ENCODE peak calls at places on chromosomes 5 and 9, in eight cellular contexts. D is endodermal cell, T is neural progenitor cell, W is Panc1, J is PC-9, X is sigmoid colon, H is tibial nerve, F is H9. N is an unnamed sample.
A peak's percentile ranks its signal among the peaks of the same experiment; 100 is the strongest.

GRCh38 chr5:145531038-145531734 is 304.0 kb downstream of the PRELID2 start:
- DNase-seq in T (no peak), W (no peak), D (no peak), X (no peak), H (no peak), J (peak; percentile 88), F (no peak), N (no peak)

GRCh38 chr5:132215329-132215728 is 12.3 kb downstream of the P4HA2 start:
- DNase-seq in T (no peak), W (no peak), D (no peak), X (peak; percentile 99), H (peak; percentile 86), J (peak; percentile 85), F (no peak), N (peak; percentile 88)

GRCh38 chr5:134252671-134253070 is 26.8 kb upstream of the PPP2CA start:
- DNase-seq in F (no peak), D (no peak), X (no peak), W (peak; percentile 83), J (peak; percentile 38), T (no peak), H (no peak), N (no peak)

GRCh38 chr5:40405985-40406384 is 273.7 kb upstream of the PTGER4 start:
- DNase-seq in X (no peak), T (no peak), J (no peak), D (no peak), W (no peak), H (no peak), F (no peak), N (no peak)

GRCh38 chr9:26809795-26810194 is 82.8 kb downstream of the CAAP1 start:
- DNase-seq in D (no peak), W (no peak), H (no peak), J (no peak), F (no peak), T (no peak), X (no peak), N (no peak)

GRCh38 chr5:135177591-135177990 is 143.6 kb upstream of the PITX1 start:
- DNase-seq in J (no peak), W (no peak), X (no peak), T (no peak), F (no peak), H (no peak), D (no peak), N (no peak)

GRCh38 chr9:69174645-69175487 is 789 bp downstream of the TJP2 start:
- DNase-seq in F (peak; percentile 55), H (peak; percentile 57), J (peak; percentile 65), X (peak; percentile 68), W (no peak), T (peak; percentile 54), D (peak; percentile 75), N (peak; percentile 41)

GRCh38 chr9:88818495-88819201 is 172.6 kb upstream of the S1PR3 start:
- DNase-seq in X (no peak), D (peak; percentile 78), T (peak; percentile 24), W (no peak), H (no peak), F (peak; percentile 46), J (peak; percentile 43), N (no peak)

GRCh38 chr9:104783588-104783987 is 19.7 kb downstream of the NIPSNAP3B start:
- DNase-seq in J (no peak), D (no peak), X (no peak), T (no peak), H (no peak), W (no peak), F (no peak), N (no peak)

GRCh38 chr9:79573697-79573976 is 1.9 kb downstream of the TLE4 start:
- DNase-seq in T (no peak), X (no peak), W (no peak), D (no peak), J (no peak), H (no peak), F (no peak), N (no peak)

GRCh38 chr5:93584531-93585053 is 1.6 kb downstream of the NR2F1 start:
- DNase-seq in J (no peak), D (peak; percentile 78), H (no peak), W (no peak), F (no peak), T (peak; percentile 72), X (no peak), N (no peak)

GRCh38 chr5:157947156-157947555 is 88.2 kb upstream of the CLINT1 start:
- DNase-seq in J (no peak), F (no peak), H (no peak), D (peak; percentile 59), T (no peak), W (no peak), X (no peak), N (no peak)

GRCh38 chr5:139808481-139809330 is 13.1 kb downstream of the PSD2 start:
- DNase-seq in J (peak; percentile 48), W (no peak), D (peak; percentile 95), F (peak; percentile 82), T (peak; percentile 77), H (no peak), X (no peak), N (no peak)

GRCh38 chr5:82406200-82406773 is 128.1 kb upstream of the RPS23 start:
- DNase-seq in X (no peak), T (no peak), H (no peak), F (no peak), W (no peak), D (no peak), J (peak; percentile 53), N (no peak)

GRCh38 chr5:132526290-132526973 is 16.9 kb downstream of the IL5 start:
- DNase-seq in J (peak; percentile 63), W (peak; percentile 63), T (peak; percentile 72), X (no peak), D (peak; percentile 82), H (peak; percentile 75), F (peak; percentile 72), N (peak; percentile 17)

GRCh38 chr5:15966066-15966640 is 213.4 kb downstream of the MARCHF11 start:
- DNase-seq in H (no peak), W (no peak), T (no peak), F (no peak), D (no peak), X (no peak), J (no peak), N (no peak)

GRCh38 chr5:41412496-41412895 is 97.9 kb downstream of the PLCXD3 start:
- DNase-seq in D (no peak), J (no peak), T (no peak), H (no peak), X (no peak), F (no peak), W (no peak), N (no peak)

GRCh38 chr5:41408676-41409443 is 101.5 kb downstream of the PLCXD3 start:
- DNase-seq in T (no peak), X (no peak), W (no peak), H (no peak), J (no peak), D (peak; percentile 52), F (no peak), N (no peak)

GRCh38 chr5:41410307-41410706 is 100.1 kb downstream of the PLCXD3 start:
- DNase-seq in X (no peak), H (no peak), F (no peak), J (no peak), D (no peak), W (no peak), T (no peak), N (no peak)

GRCh38 chr5:41413067-41413466 is 97.3 kb downstream of the PLCXD3 start:
- DNase-seq in H (no peak), T (no peak), X (no peak), J (no peak), W (no peak), D (no peak), F (no peak), N (no peak)

GRCh38 chr5:41410737-41411136 is 99.7 kb downstream of the PLCXD3 start:
- DNase-seq in X (no peak), T (peak; percentile 8), F (peak; percentile 42), W (no peak), H (no peak), J (no peak), D (peak; percentile 82), N (no peak)
- H3K27ac ChIP-seq in X (no peak overlapping the region), T (no peak overlapping the region), F (no peak overlapping the region), W (no peak overlapping the region), H (no peak overlapping the region), J (no peak overlapping the region), D (no peak overlapping the region), N (no peak overlapping the region)

GRCh38 chr9:84929068-84929467 is 259.5 kb downstream of the NTRK2 start:
- DNase-seq in H (no peak), F (no peak), X (no peak), D (no peak), T (no peak), J (no peak), W (no peak), N (no peak)

GRCh38 chr9:84935528-84936117 is 266.1 kb downstream of the NTRK2 start:
- DNase-seq in D (no peak), T (no peak), H (no peak), J (no peak), W (no peak), X (no peak), F (no peak), N (no peak)

GRCh38 chr9:84937086-84937670 is 267.6 kb downstream of the NTRK2 start:
- DNase-seq in W (no peak), D (peak; percentile 87), F (peak; percentile 74), X (no peak), H (no peak), J (no peak), T (peak; percentile 88), N (no peak)

GRCh38 chr9:84928419-84928818 is 258.9 kb downstream of the NTRK2 start:
- DNase-seq in D (no peak), W (no peak), F (no peak), T (no peak), H (no peak), J (no peak), X (no peak), N (no peak)

DNA sequence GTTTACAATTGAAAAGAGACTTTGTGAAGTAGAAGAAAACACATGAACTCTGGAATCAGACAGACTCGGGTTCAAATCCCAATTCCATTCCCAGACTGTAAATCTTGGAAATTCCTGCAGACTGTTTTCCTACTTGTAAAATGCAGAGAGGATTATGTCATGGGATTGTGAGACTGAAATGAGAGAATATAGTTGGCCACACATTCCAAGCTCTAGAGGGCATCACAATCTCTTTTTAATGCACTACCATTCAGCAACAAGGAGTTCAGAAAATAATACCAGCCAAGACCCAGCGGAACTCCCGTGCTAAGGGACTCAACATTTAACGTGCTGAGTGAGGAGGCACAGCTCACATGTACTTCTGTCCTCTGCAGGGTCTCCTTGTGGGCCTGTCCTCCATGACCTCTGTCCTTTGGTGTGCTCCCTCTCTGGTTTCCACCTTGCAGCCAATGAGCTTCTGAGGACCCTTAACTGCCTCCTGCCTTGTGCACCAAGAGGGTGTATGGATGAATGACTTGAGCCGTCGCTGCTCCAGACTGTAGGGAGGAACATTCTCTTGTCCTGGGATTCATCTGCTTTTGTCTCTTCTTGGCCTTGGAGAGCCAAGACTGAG is 263.5 kb downstream of the NTRK2 start:
- DNase-seq in F (peak; percentile 36), X (no peak), H (no peak), T (no peak), J (no peak), W (no peak), D (peak; percentile 70), N (no peak)
- TF ChIP-seq CTCF in F (peak; percentile 66), X (no peak), H (no peak), T (peak; percentile 47), J (no peak), W (no peak), D (peak; percentile 75), N (no peak)

GRCh38 chr9:122110100-122110833 is 17.2 kb upstream of the TTLL11 start:
- DNase-seq in H (no peak), W (no peak), T (no peak), F (no peak), D (no peak), X (no peak), J (no peak), N (no peak)
- H3K27ac ChIP-seq in H (no peak overlapping the region), W (no peak overlapping the region), T (no peak overlapping the region), F (no peak overlapping the region), D (no peak overlapping the region), X (no peak overlapping the region), J (no peak overlapping the region), N (no peak overlapping the region)

GRCh38 chr5:41641621-41642020 is 131.2 kb upstream of the PLCXD3 start:
- DNase-seq in D (no peak), F (no peak), W (no peak), T (no peak), H (no peak), J (no peak), X (no peak), N (no peak)
- TF ChIP-seq CTCF in D (peak; percentile 68), F (peak; percentile 59), W (no peak), T (peak; percentile 41), H (no peak), J (peak; percentile 63), X (no peak), N (no peak)